ENCODE peak calls at places on chromosomes 16 and 17, in four cellular contexts. O, D, E and F are unnamed samples.

GRCh38 chr16:80903616-80904015 is 99.2 kb upstream of the CDYL2 start:
- DNase-seq in O (no peak), D (no peak), E (no peak), F (no peak)

GRCh38 chr16:61148930-61149329 is 887.3 kb downstream of the CDH8 start:
- DNase-seq in O (peak), D (no peak), E (no peak), F (no peak)

GRCh38 chr17:12599185-12599920 is 66.3 kb upstream of the MYOCD start:
- DNase-seq in O (no peak), D (no peak), E (no peak), F (no peak)

GRCh38 chr16:86910821-86911220 is 332.5 kb downstream of the FOXL1 start:
- DNase-seq in O (no peak), D (no peak), E (no peak), F (no peak)

GRCh38 chr16:13231365-13231764 is 330.0 kb downstream of the SHISA9 start:
- DNase-seq in O (no peak), D (no peak), E (no peak), F (no peak)

GRCh38 chr17:74603032-74603635 is 11.1 kb upstream of the CD300LD start:
- DNase-seq in O (no peak), D (no peak), E (no peak), F (no peak)

GRCh38 chr16:79372504-79373184 is 227.9 kb downstream of the MAF start:
- DNase-seq in O (no peak), D (no peak), E (no peak), F (no peak)

GRCh38 chr16:87017388-87018012 is 299.7 kb downstream of the C16orf95 start:
- DNase-seq in O (no peak), D (no peak), E (no peak), F (peak)

GRCh38 chr16:1612320-1613111 is at the start of gene CRAMP1:
- DNase-seq in O (no peak), D (no peak), E (no peak), F (peak)

GRCh38 chr17:18362509-18363020 is 785 bp downstream of the SHMT1 start:
- DNase-seq in O (peak), D (no peak), E (no peak), F (peak)

GRCh38 chr17:49316889-49317288 is 45.2 kb downstream of the ZNF652 start:
- DNase-seq in O (no peak), D (no peak), E (no peak), F (no peak)

GRCh38 chr17:77433385-77434135 is 292.8 kb downstream of the SEC14L1 start:
- DNase-seq in O (no peak), D (no peak), E (no peak), F (no peak)

GRCh38 chr17:78342438-78343098 is 17.3 kb downstream of the SOCS3 start:
- DNase-seq in O (no peak), D (no peak), E (no peak), F (no peak)

GRCh38 chr16:87895641-87896141 is 26.4 kb upstream of the SLC7A5 start:
- DNase-seq in O (no peak), D (no peak), E (peak), F (no peak)

GRCh38 chr17:67922503-67922902 is 73.8 kb downstream of the C17orf58 start:
- DNase-seq in O (no peak), D (no peak), E (no peak), F (no peak)

GRCh38 chr16:23317266-23317661 is 15.2 kb downstream of the SCNN1B start:
- DNase-seq in O (no peak), D (no peak), E (no peak), F (no peak)

GRCh38 chr17:47200325-47200663 is 8.9 kb upstream of the MYL4 start:
- DNase-seq in O (no peak), D (no peak), E (no peak), F (no peak)

GRCh38 chr16:75494696-75495601 is at the start of gene CHST6:
- DNase-seq in O (peak), D (peak), E (no peak), F (peak)

GRCh38 chr17:2171725-2172446 is 117.0 kb downstream of the HIC1 start:
- DNase-seq in O (peak), D (no peak), E (no peak), F (no peak)

GRCh38 chr17:34269969-34270368 is at the start of gene CCL7:
- DNase-seq in O (no peak), D (no peak), E (no peak), F (no peak)

GRCh38 chr16:87700406-87701065 is 65.2 kb downstream of the KLHDC4 start:
- DNase-seq in O (no peak), D (no peak), E (no peak), F (no peak)

GRCh38 chr17:37516131-37516561 is 26.5 kb downstream of the DUSP14 start:
- DNase-seq in O (no peak), D (no peak), E (no peak), F (no peak)

GRCh38 chr17:1727876-1728630 is 3.5 kb downstream of the WDR81 start:
- DNase-seq in O (no peak), D (no peak), E (no peak), F (no peak)

GRCh38 chr17:2393184-2393953 is 7.5 kb downstream of the MNT start:
- DNase-seq in O (peak), D (peak), E (no peak), F (peak)

GRCh38 chr17:58092101-58092796 is 9.0 kb downstream of the DYNLL2 start:
- DNase-seq in O (no peak), D (no peak), E (no peak), F (no peak)

GRCh38 chr17:1759529-1759928 is 2.3 kb upstream of the SERPINF1 start:
- DNase-seq in O (no peak), D (no peak), E (no peak), F (no peak)

GRCh38 chr17:7700510-7700909 is 4.5 kb upstream of the EFNB3 start:
- DNase-seq in O (no peak), D (peak), E (no peak), F (no peak)

GRCh38 chr17:80372922-80373570 is 41.9 kb upstream of the ENDOV start:
- DNase-seq in O (no peak), D (no peak), E (no peak), F (no peak)

GRCh38 chr16:2782583-2783351 is 4.6 kb downstream of the PRSS33 start:
- DNase-seq in O (no peak), D (no peak), E (no peak), F (no peak)

GRCh38 chr17:48472485-48473281 is 42.7 kb upstream of the SKAP1 start:
- DNase-seq in O (no peak), D (no peak), E (no peak), F (no peak)

DNA sequence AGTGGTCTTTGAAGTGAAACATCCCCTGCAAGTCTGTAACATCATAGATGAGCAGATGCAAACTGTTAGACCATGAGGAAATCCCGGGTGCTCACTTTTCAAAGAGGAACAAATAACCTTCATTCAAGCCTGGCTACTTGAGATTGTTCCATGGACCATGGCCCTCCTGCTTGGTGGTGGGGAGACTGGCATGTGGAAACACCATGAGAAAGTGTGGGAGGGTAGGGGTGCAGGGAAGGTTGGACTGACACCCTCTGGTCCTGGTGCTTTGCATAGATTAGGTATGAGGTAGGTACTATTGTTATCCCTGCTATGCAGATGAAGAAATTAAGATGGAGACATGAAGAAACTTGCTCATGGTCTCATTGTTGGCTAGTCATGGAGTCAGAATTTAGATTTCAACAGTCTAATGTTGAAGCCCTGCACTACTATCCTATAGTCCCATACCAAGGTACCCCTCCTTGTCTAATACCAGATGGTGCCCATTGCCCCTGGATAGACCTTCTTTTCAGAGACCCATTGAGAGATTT is 59.0 kb downstream of the SPACA3 start:
- DNase-seq in O (no peak), D (no peak), E (no peak), F (no peak)
- TF ChIP-seq FOXK2 in O (no peak), D (no peak), E (no peak), F (no peak)

GRCh38 chr16:11583889-11584565 is 2.7 kb downstream of the LITAF start:
- DNase-seq in O (peak), D (no peak), E (no peak), F (no peak)
- TF ChIP-seq FOXK2 in O (no peak), D (no peak), E (peak), F (no peak)

DNA sequence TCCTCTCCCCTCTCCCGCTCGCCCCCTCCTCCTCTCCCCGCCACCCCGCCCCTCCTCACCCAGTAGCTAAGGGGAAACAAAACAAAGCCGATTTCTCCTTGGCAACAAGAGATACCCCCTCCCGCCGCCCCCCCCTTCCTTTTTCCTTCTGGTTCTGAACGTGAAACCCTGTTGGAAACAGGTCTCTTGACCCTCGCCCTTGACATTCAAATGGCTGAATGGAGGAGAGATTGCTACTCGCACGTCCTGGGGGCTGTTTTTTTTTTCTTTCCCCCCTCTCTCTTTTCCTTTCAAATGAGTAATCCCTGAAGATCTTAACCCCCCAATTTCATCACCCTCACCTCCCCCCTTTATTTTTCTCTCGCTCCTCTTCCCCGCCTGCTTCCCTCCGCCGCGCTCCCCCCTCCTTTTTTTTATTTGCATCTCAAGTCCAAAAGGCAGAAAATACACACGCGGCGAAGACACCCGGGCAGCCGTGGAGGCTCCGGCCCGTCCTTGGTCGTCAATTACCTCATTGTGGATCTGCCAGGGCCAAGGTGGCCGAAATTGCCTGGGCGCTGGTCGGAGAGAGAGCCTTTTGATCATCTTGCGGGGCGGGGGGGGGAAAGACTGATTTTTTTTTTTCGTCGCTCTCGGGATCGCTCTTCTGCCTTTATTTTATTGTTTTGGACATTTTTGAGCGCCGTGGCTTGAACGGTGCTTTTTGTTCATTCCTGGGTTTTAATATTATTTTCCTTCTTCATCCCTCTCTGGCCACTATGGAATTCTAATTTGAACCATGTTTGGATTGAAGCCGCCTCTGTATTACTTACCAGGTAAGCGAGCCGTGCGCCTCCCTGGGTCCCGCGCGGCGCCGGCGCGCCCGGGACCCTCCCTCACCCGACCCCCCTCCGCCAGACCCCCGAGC is 57.3 kb upstream of the GSE1 start:
- DNase-seq in O (peak), D (peak), E (no peak), F (peak)
- TF ChIP-seq FOXK2 in O (no peak), D (peak), E (no peak), F (no peak)

GRCh38 chr17:50817142-50817751 is 18.1 kb upstream of the WFIKKN2 start:
- DNase-seq in O (no peak), D (peak), E (no peak), F (peak)

GRCh38 chr17:50815400-50815799 is 20.0 kb upstream of the WFIKKN2 start:
- DNase-seq in O (no peak), D (no peak), E (no peak), F (no peak)

GRCh38 chr17:50820651-50821050 is 14.7 kb upstream of the WFIKKN2 start:
- DNase-seq in O (no peak), D (no peak), E (no peak), F (no peak)

GRCh38 chr17:50818266-50818665 is 17.1 kb upstream of the WFIKKN2 start:
- DNase-seq in O (no peak), D (no peak), E (no peak), F (no peak)

GRCh38 chr17:50817838-50818237 is 17.5 kb upstream of the WFIKKN2 start:
- DNase-seq in O (no peak), D (no peak), E (no peak), F (no peak)
- TF ChIP-seq FOXK2 in O (no peak), D (no peak), E (no peak), F (no peak)

DNA sequence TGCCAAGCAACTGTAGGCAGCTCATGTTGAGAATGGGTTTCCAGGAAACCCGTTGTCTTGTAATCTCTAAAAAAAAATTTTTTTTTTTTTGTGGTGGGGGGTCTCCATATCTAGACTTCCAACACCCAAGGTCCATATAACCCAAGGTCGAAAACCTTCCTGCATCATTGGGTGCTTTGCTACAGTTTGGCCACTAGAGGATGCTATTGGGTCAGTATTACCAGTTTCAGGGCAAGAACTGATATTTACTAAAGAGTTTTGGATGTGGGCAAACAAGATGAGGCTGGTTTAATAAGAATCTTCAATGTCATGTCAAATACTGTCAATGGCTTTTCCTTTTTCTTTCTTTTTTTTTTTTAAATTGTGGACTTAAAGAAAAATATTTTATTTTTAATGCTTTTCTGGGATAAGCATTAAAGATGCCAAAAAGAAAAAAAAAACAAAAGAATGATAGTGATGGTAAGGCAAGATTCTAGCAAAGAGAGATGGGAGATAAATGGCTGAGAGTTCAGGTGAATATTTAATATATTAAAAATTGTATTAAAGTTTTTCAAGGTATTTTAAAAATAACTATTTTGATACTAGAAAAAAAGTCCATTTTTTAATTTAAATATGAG is 62.2 kb downstream of the DHRS7C start:
- DNase-seq in O (peak), D (peak), E (peak), F (peak)
- TF ChIP-seq FOXK2 in O (no peak), D (no peak), E (no peak), F (no peak)

GRCh38 chr16:10729104-10729503 is 14.5 kb upstream of the NUBP1 start:
- DNase-seq in O (no peak), D (no peak), E (no peak), F (no peak)

GRCh38 chr16:10731790-10732189 is 11.9 kb upstream of the NUBP1 start:
- DNase-seq in O (no peak), D (no peak), E (no peak), F (no peak)

GRCh38 chr16:10728488-10728887 is 15.2 kb upstream of the NUBP1 start:
- DNase-seq in O (no peak), D (no peak), E (no peak), F (no peak)

GRCh38 chr16:10728035-10728462 is 15.6 kb upstream of the NUBP1 start:
- DNase-seq in O (peak), D (no peak), E (no peak), F (no peak)

DNA sequence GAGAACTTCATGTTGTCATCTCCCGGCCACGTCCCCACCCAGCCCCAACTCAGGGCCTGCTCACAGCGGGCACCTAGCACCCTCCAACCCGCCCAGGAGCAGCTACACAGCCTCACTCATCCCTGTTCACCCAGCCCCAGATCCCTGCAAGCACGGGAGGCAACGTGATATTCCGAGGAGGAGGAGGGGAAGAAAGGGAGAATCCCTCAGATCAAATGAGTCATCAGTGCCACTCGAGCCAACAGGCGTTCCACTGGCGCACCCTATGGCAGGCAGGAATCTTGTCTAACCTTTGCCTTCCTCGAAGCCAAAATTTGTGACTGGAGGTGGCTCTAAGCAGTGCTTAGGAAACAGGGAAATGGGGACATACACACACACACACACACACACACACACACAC is 14.0 kb upstream of the NUBP1 start:
- DNase-seq in O (no peak), D (no peak), E (no peak), F (no peak)
- TF ChIP-seq FOXK2 in O (no peak), D (no peak), E (no peak), F (no peak)

DNA sequence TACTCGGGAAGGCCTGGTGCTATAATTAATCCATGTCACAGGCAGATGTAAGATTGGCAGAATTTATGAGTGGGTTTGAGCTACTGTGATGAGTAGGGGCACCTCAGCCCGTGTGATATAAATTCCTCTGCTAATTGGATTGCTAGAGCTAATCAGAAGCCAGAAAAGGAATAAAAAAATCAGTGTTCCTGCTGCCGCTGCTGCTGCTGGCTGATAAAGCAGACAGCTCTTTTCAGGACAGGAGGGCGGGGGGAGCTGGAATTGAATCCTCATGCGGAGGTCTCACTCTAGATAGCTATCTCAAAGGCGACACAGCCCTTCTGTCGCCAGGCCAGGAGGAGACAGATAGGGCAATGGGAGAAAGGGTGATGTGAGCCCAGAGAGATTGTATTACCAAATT is 182.7 kb upstream of the ZFHX3 start:
- DNase-seq in O (no peak), D (no peak), E (no peak), F (no peak)
- TF ChIP-seq FOXK2 in O (no peak), D (no peak), E (no peak), F (no peak)

GRCh38 chr17:40361063-40361924 is 3.2 kb downstream of the GJD3 start:
- DNase-seq in O (no peak), D (no peak), E (no peak), F (no peak)

GRCh38 chr17:40356906-40357861 is 7.4 kb downstream of the GJD3 start:
- DNase-seq in O (no peak), D (no peak), E (no peak), F (no peak)

GRCh38 chr17:40355804-40356758 is 8.5 kb downstream of the GJD3 start:
- DNase-seq in O (no peak), D (no peak), E (no peak), F (no peak)

GRCh38 chr17:40360091-40360490 is 4.4 kb downstream of the GJD3 start:
- DNase-seq in O (no peak), D (no peak), E (no peak), F (no peak)

DNA sequence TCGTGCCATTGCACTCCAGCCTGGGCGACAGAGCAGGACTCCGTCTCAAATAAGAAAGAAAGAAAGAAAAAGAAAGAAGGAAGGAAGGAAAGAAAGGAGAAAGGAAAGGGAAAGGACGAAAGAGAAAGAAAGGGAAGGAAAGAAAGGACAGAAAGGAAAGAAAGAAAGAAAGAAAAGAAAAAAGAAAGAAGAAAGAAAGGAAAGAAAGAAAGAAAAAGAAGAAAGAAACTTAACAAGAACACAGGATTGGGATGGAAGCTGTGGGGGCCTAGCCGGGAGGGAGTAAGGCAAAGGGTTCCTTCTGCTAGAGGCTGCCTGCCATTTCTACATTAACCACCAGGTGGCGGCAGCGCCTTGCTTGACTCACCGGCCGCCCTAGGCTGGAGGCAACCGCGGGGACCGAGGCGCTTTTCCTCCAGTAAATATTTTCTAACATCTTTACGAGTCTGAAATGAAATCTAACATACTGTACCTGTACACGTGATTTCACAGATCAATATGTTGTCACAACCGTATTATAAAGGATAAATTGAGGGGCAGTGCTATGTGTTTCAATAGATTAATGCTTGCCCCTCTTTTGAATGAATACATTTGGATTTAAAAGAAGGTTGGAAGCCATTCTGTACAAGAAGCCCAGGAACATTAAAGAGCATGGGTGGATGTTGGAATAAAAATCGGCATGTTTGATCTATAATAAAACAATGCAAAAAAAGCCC is 6.1 kb downstream of the GJD3 start:
- DNase-seq in O (peak), D (peak), E (no peak), F (peak)
- TF ChIP-seq FOXK2 in O (peak), D (no peak), E (no peak), F (no peak)